ENCODE peak calls at places on chromosomes 5 and 9, in eight cellular contexts. K is amygdala; I is Ammon's horn; D is stimulated activated CD4-positive, alpha-beta T cell treated with anti-CD3 and anti-CD28 coated beads, TNF-alpha, amount 100 ng/mL, for 24 hours; U is LoVo; G is left ventricle myocardium superior; R is upper lobe of right lung; H is NCI-H345. Q is an unnamed sample.

GRCh38 chr5:29963956-29964355 is 1229.5 kb upstream of the CDH6 start:
- DNase-seq in D (no peak), G (no peak), I (no peak), R (no peak), H (no peak), K (no peak), U (no peak), Q (no peak)

GRCh38 chr9:98870782-98871455 is 63.4 kb downstream of the GALNT12 start:
- DNase-seq in R (no peak), I (no peak), K (no peak), D (no peak), G (no peak), H (no peak), U (no peak), Q (no peak)

GRCh38 chr5:136036991-136037705 is 8.4 kb downstream of the TGFBI start:
- DNase-seq in D (no peak), K (no peak), U (peak), G (no peak), I (no peak), H (peak), R (peak), Q (no peak)

GRCh38 chr9:23824241-23825142 is 1.5 kb downstream of the ELAVL2 start:
- DNase-seq in U (no peak), G (no peak), I (no peak), H (peak), R (peak), D (no peak), K (no peak), Q (peak)

GRCh38 chr9:107639426-107639825 is 149.9 kb upstream of the KLF4 start:
- DNase-seq in H (peak), D (no peak), I (no peak), R (no peak), G (no peak), U (no peak), K (no peak), Q (no peak)

GRCh38 chr5:66904189-66904588 is 292.4 kb downstream of the CD180 start:
- DNase-seq in H (peak), I (no peak), R (no peak), U (no peak), K (no peak), D (no peak), G (no peak), Q (no peak)

GRCh38 chr5:116898917-116899316 is 324.3 kb upstream of the SEMA6A start:
- DNase-seq in I (no peak), K (no peak), D (no peak), R (no peak), G (no peak), U (no peak), H (no peak), Q (no peak)

GRCh38 chr9:27162045-27162444 is 53.0 kb downstream of the TEK start:
- DNase-seq in R (no peak), U (no peak), G (no peak), H (no peak), K (no peak), I (no peak), D (no peak), Q (no peak)

GRCh38 chr9:99371376-99371775 is 149.3 kb downstream of the SEC61B start:
- DNase-seq in G (no peak), R (no peak), I (no peak), U (no peak), K (no peak), D (no peak), H (no peak), Q (no peak)

GRCh38 chr9:95807326-95807947 is 68.1 kb upstream of the ERCC6L2 start:
- DNase-seq in H (no peak), U (no peak), G (no peak), D (no peak), I (no peak), R (no peak), K (no peak), Q (no peak)

GRCh38 chr5:82109013-82109412 is 137.2 kb downstream of the ATG10 start:
- DNase-seq in D (no peak), R (no peak), G (no peak), I (no peak), U (no peak), H (no peak), K (no peak), Q (no peak)

GRCh38 chr9:69645488-69645887 is 26.7 kb downstream of the APBA1 start:
- DNase-seq in K (no peak), G (no peak), I (peak), R (peak), D (no peak), U (peak), H (peak), Q (no peak)

GRCh38 chr9:117523531-117524153 is 108.8 kb upstream of the ASTN2 start:
- DNase-seq in R (no peak), U (no peak), I (no peak), K (no peak), H (no peak), D (no peak), G (no peak), Q (no peak)

GRCh38 chr5:180367991-180368390 is 14.9 kb upstream of the GFPT2 start:
- DNase-seq in D (no peak), U (no peak), H (no peak), G (no peak), I (peak), R (no peak), K (no peak), Q (no peak)

GRCh38 chr5:132221781-132222648 is 5.6 kb downstream of the P4HA2 start:
- DNase-seq in G (peak), U (no peak), K (peak), I (peak), H (no peak), R (no peak), D (no peak), Q (no peak)

GRCh38 chr5:132510076-132510475 is 19.5 kb upstream of the IRF1 start:
- DNase-seq in U (no peak), D (no peak), G (no peak), R (no peak), K (no peak), I (no peak), H (no peak), Q (no peak)

GRCh38 chr5:177399903-177400868 is at the start of gene PFN3:
- DNase-seq in I (no peak), R (no peak), D (no peak), G (no peak), U (no peak), K (no peak), H (no peak), Q (no peak)

GRCh38 chr5:84381501-84382362 is 2.9 kb downstream of the EDIL3 start:
- DNase-seq in H (peak), I (peak), G (no peak), D (no peak), U (no peak), R (no peak), K (no peak), Q (no peak)

GRCh38 chr9:68869020-68869419 is 144.9 kb downstream of the PRKACG start:
- DNase-seq in R (no peak), I (no peak), H (no peak), K (no peak), U (no peak), D (no peak), G (no peak), Q (no peak)

GRCh38 chr5:181248277-181248676 is 4.6 kb upstream of the RACK1 start:
- DNase-seq in D (no peak), I (no peak), R (no peak), G (no peak), H (no peak), K (no peak), U (no peak), Q (no peak)

GRCh38 chr9:73437758-73438157 is 286.1 kb downstream of the ANXA1 start:
- DNase-seq in H (no peak), U (no peak), I (no peak), G (no peak), R (no peak), D (no peak), K (no peak), Q (no peak)

GRCh38 chr5:115873392-115873791 is 31.7 kb downstream of the AP3S1 start:
- DNase-seq in D (no peak), K (no peak), H (peak), U (peak), I (no peak), G (no peak), R (no peak), Q (no peak)

GRCh38 chr9:135476981-135477380 is 2.6 kb upstream of the PPP1R26 start:
- DNase-seq in H (no peak), R (no peak), U (no peak), I (no peak), G (no peak), D (no peak), K (no peak), Q (no peak)

GRCh38 chr5:148760945-148761638 is 65.3 kb upstream of the ADRB2 start:
- DNase-seq in G (no peak), U (no peak), I (no peak), R (no peak), D (no peak), K (no peak), H (no peak), Q (no peak)

GRCh38 chr9:136771907-136772306 is 7.6 kb upstream of the LCN15 start:
- DNase-seq in I (no peak), R (peak), G (no peak), U (no peak), H (no peak), K (no peak), D (no peak), Q (peak)

GRCh38 chr9:106962615-106963363 is 99.8 kb downstream of the ZNF462 start:
- DNase-seq in G (no peak), R (no peak), K (no peak), I (no peak), U (no peak), D (no peak), H (no peak), Q (no peak)

GRCh38 chr5:33371660-33372059 is 69.1 kb upstream of the TARS1 start:
- DNase-seq in G (no peak), I (no peak), K (no peak), R (no peak), H (no peak), U (no peak), D (no peak), Q (no peak)

GRCh38 chr5:160219411-160219810 is 9.9 kb upstream of the FABP6 start:
- DNase-seq in I (no peak), H (no peak), K (no peak), D (no peak), R (no peak), U (no peak), G (no peak), Q (no peak)

GRCh38 chr9:126386088-126386487 is 59.5 kb downstream of the MVB12B start:
- DNase-seq in I (peak), H (peak), K (peak), U (no peak), D (no peak), R (no peak), G (no peak), Q (no peak)

GRCh38 chr5:141707535-141707934 is 25.5 kb upstream of the ARAP3 start:
- DNase-seq in I (no peak), U (no peak), D (no peak), H (no peak), G (no peak), K (no peak), R (no peak), Q (no peak)

GRCh38 chr9:120109242-120109641 is 470.7 kb downstream of the CDK5RAP2 start:
- DNase-seq in H (peak), K (no peak), D (no peak), I (no peak), U (no peak), R (no peak), G (no peak), Q (no peak)

GRCh38 chr9:37915911-37916470 is 12.1 kb upstream of the SLC25A51 start:
- DNase-seq in D (no peak), G (no peak), R (no peak), U (no peak), K (no peak), H (no peak), I (no peak), Q (no peak)

GRCh38 chr5:3265936-3266335 is 329.7 kb upstream of the IRX1 start:
- DNase-seq in R (no peak), U (no peak), D (no peak), G (no peak), I (no peak), K (no peak), H (no peak), Q (no peak)

GRCh38 chr5:106843812-106844416 is 826.8 kb downstream of the EFNA5 start:
- DNase-seq in U (peak), I (no peak), K (no peak), H (no peak), D (no peak), G (no peak), R (no peak), Q (no peak)

GRCh38 chr5:66717455-66718373 is 121.5 kb downstream of the MAST4 start:
- DNase-seq in D (no peak), K (no peak), R (no peak), H (peak), U (no peak), I (no peak), G (peak), Q (no peak)

GRCh38 chr9:114371986-114372917 is 15.5 kb downstream of the AKNA start:
- DNase-seq in K (no peak), G (no peak), I (no peak), R (peak), H (no peak), D (no peak), U (no peak), Q (no peak)

GRCh38 chr5:171755354-171755821 is 30.2 kb upstream of the SMIM23 start:
- DNase-seq in R (no peak), I (no peak), G (no peak), D (no peak), U (no peak), H (no peak), K (no peak), Q (no peak)

GRCh38 chr5:151181818-151182217 is 24.2 kb upstream of the ANXA6 start:
- DNase-seq in I (no peak), H (no peak), K (no peak), G (no peak), R (no peak), D (no peak), U (no peak), Q (no peak)